ENCODE peak calls at places on chromosomes 3 and 15, in ten cellular contexts. One of them, this sample, is unnamed.

GRCh38 chr3:107212709-107213664 is 164.3 kb upstream of the CCDC54 start:
- DNase-seq in NCI-H1105 treated with DMSO at 0.1 percent for 48 hours: no peak
- DNase-seq in COLO829: no peak
- DNase-seq in aorta: no peak
- DNase-seq in left colon: no peak
- DNase-seq in uterus: no peak
- DNase-seq in SHP77: no peak
- DNase-seq in retina: no peak
- DNase-seq in T-helper 1 cell: no peak
- DNase-seq in stomach: no peak
- DNase-seq in this sample: no peak

GRCh38 chr3:37179144-37179967 is 5.0 kb upstream of the LRRFIP2 start:
- DNase-seq in aorta: no peak
- DNase-seq in uterus: no peak
- DNase-seq in left colon: no peak
- DNase-seq in SHP77: no peak
- DNase-seq in COLO829: no peak
- DNase-seq in NCI-H1105 treated with DMSO at 0.1 percent for 48 hours: no peak
- DNase-seq in T-helper 1 cell: no peak
- DNase-seq in stomach: no peak
- DNase-seq in retina: no peak
- DNase-seq in this sample: no peak

GRCh38 chr15:31365032-31365654 is 38.5 kb downstream of the KLF13 start:
- DNase-seq in left colon: no peak
- DNase-seq in stomach: no peak
- DNase-seq in retina: no peak
- DNase-seq in NCI-H1105 treated with DMSO at 0.1 percent for 48 hours: no peak
- DNase-seq in T-helper 1 cell: no peak
- DNase-seq in uterus: no peak
- DNase-seq in SHP77: no peak
- DNase-seq in COLO829: no peak
- DNase-seq in aorta: no peak
- DNase-seq in this sample: no peak

GRCh38 chr15:98277602-98278001 is 317.1 kb downstream of the ARRDC4 start:
- DNase-seq in T-helper 1 cell: no peak
- DNase-seq in SHP77: no peak
- DNase-seq in NCI-H1105 treated with DMSO at 0.1 percent for 48 hours: no peak
- DNase-seq in stomach: no peak
- DNase-seq in retina: no peak
- DNase-seq in COLO829: no peak
- DNase-seq in uterus: no peak
- DNase-seq in aorta: no peak
- DNase-seq in left colon: no peak
- DNase-seq in this sample: no peak

GRCh38 chr3:189278211-189278610 is 106.4 kb downstream of the TPRG1 start:
- DNase-seq in T-helper 1 cell: no peak
- DNase-seq in SHP77: no peak
- DNase-seq in stomach: no peak
- DNase-seq in retina: no peak
- DNase-seq in uterus: no peak
- DNase-seq in aorta: no peak
- DNase-seq in NCI-H1105 treated with DMSO at 0.1 percent for 48 hours: no peak
- DNase-seq in left colon: no peak
- DNase-seq in COLO829: no peak
- DNase-seq in this sample: no peak

GRCh38 chr15:57375827-57376694 is at the start of gene CGNL1:
- DNase-seq in NCI-H1105 treated with DMSO at 0.1 percent for 48 hours: no peak
- DNase-seq in left colon: peak; percentile 30
- DNase-seq in aorta: peak; percentile 85
- DNase-seq in SHP77: peak; percentile 25
- DNase-seq in retina: peak; percentile 59
- DNase-seq in uterus: peak; percentile 40
- DNase-seq in COLO829: no peak
- DNase-seq in T-helper 1 cell: no peak
- DNase-seq in stomach: peak; percentile 71
- DNase-seq in this sample: no peak

GRCh38 chr3:126964950-126965349 is 18.0 kb upstream of the PLXNA1 start:
- DNase-seq in T-helper 1 cell: no peak
- DNase-seq in COLO829: no peak
- DNase-seq in left colon: no peak
- DNase-seq in aorta: peak; percentile 63
- DNase-seq in retina: no peak
- DNase-seq in uterus: no peak
- DNase-seq in NCI-H1105 treated with DMSO at 0.1 percent for 48 hours: no peak
- DNase-seq in SHP77: no peak
- DNase-seq in stomach: no peak
- DNase-seq in this sample: no peak

GRCh38 chr3:72950801-72951200 is 45.8 kb upstream of the PPP4R2 start:
- DNase-seq in SHP77: no peak
- DNase-seq in retina: no peak
- DNase-seq in uterus: no peak
- DNase-seq in NCI-H1105 treated with DMSO at 0.1 percent for 48 hours: no peak
- DNase-seq in aorta: no peak
- DNase-seq in T-helper 1 cell: no peak
- DNase-seq in stomach: no peak
- DNase-seq in COLO829: peak; percentile 82
- DNase-seq in left colon: no peak
- DNase-seq in this sample: no peak

GRCh38 chr15:78638658-78639314 is 2.2 kb downstream of the CHRNB4 start:
- DNase-seq in COLO829: peak; percentile 35
- DNase-seq in NCI-H1105 treated with DMSO at 0.1 percent for 48 hours: peak; percentile 53
- DNase-seq in aorta: no peak
- DNase-seq in retina: peak; percentile 85
- DNase-seq in left colon: no peak
- DNase-seq in stomach: peak; percentile 46
- DNase-seq in uterus: no peak
- DNase-seq in T-helper 1 cell: peak; percentile 31
- DNase-seq in SHP77: peak; percentile 74
- DNase-seq in this sample: peak; percentile 66

GRCh38 chr3:64909757-64910475 is 222.1 kb upstream of the ADAMTS9 start:
- DNase-seq in left colon: no peak
- DNase-seq in SHP77: no peak
- DNase-seq in stomach: no peak
- DNase-seq in aorta: no peak
- DNase-seq in NCI-H1105 treated with DMSO at 0.1 percent for 48 hours: no peak
- DNase-seq in uterus: no peak
- DNase-seq in COLO829: no peak
- DNase-seq in retina: no peak
- DNase-seq in T-helper 1 cell: no peak
- DNase-seq in this sample: no peak

GRCh38 chr3:123605789-123606234 is 21.0 kb upstream of the HACD2 start:
- DNase-seq in uterus: no peak
- DNase-seq in left colon: no peak
- DNase-seq in SHP77: no peak
- DNase-seq in T-helper 1 cell: no peak
- DNase-seq in NCI-H1105 treated with DMSO at 0.1 percent for 48 hours: no peak
- DNase-seq in retina: no peak
- DNase-seq in COLO829: peak; percentile 62
- DNase-seq in aorta: no peak
- DNase-seq in stomach: no peak
- DNase-seq in this sample: no peak

GRCh38 chr15:42401544-42402478 is 42.5 kb downstream of the CAPN3 start:
- DNase-seq in stomach: no peak
- DNase-seq in SHP77: no peak
- DNase-seq in COLO829: no peak
- DNase-seq in retina: no peak
- DNase-seq in uterus: no peak
- DNase-seq in aorta: no peak
- DNase-seq in T-helper 1 cell: no peak
- DNase-seq in left colon: no peak
- DNase-seq in NCI-H1105 treated with DMSO at 0.1 percent for 48 hours: no peak
- DNase-seq in this sample: no peak

GRCh38 chr3:11140054-11140712 is 14.1 kb upstream of the HRH1 start:
- DNase-seq in stomach: peak; percentile 27
- DNase-seq in retina: no peak
- DNase-seq in aorta: no peak
- DNase-seq in SHP77: peak; percentile 80
- DNase-seq in T-helper 1 cell: no peak
- DNase-seq in NCI-H1105 treated with DMSO at 0.1 percent for 48 hours: peak; percentile 59
- DNase-seq in COLO829: no peak
- DNase-seq in left colon: peak; percentile 73
- DNase-seq in uterus: no peak
- DNase-seq in this sample: no peak

GRCh38 chr15:70245932-70246622 is 148.4 kb upstream of the TLE3 start:
- DNase-seq in COLO829: peak; percentile 38
- DNase-seq in T-helper 1 cell: no peak
- DNase-seq in uterus: no peak
- DNase-seq in retina: no peak
- DNase-seq in aorta: peak; percentile 77
- DNase-seq in NCI-H1105 treated with DMSO at 0.1 percent for 48 hours: no peak
- DNase-seq in stomach: peak; percentile 42
- DNase-seq in left colon: no peak
- DNase-seq in SHP77: no peak
- DNase-seq in this sample: peak; percentile 61

GRCh38 chr15:89506026-89506686 is 9.8 kb upstream of the RHCG start:
- DNase-seq in COLO829: no peak
- DNase-seq in NCI-H1105 treated with DMSO at 0.1 percent for 48 hours: no peak
- DNase-seq in retina: no peak
- DNase-seq in SHP77: no peak
- DNase-seq in left colon: no peak
- DNase-seq in stomach: no peak
- DNase-seq in uterus: no peak
- DNase-seq in T-helper 1 cell: no peak
- DNase-seq in aorta: no peak
- DNase-seq in this sample: no peak

GRCh38 chr3:178236555-178237277 is 299.5 kb upstream of the KCNMB2 start:
- DNase-seq in SHP77: no peak
- DNase-seq in T-helper 1 cell: no peak
- DNase-seq in retina: no peak
- DNase-seq in NCI-H1105 treated with DMSO at 0.1 percent for 48 hours: no peak
- DNase-seq in aorta: no peak
- DNase-seq in left colon: no peak
- DNase-seq in uterus: no peak
- DNase-seq in COLO829: no peak
- DNase-seq in stomach: no peak
- DNase-seq in this sample: no peak

GRCh38 chr3:167394003-167394402 is 13.9 kb upstream of the ZBBX start:
- DNase-seq in stomach: no peak
- DNase-seq in uterus: no peak
- DNase-seq in NCI-H1105 treated with DMSO at 0.1 percent for 48 hours: no peak
- DNase-seq in aorta: no peak
- DNase-seq in COLO829: no peak
- DNase-seq in SHP77: no peak
- DNase-seq in retina: no peak
- DNase-seq in T-helper 1 cell: no peak
- DNase-seq in left colon: no peak
- DNase-seq in this sample: no peak

GRCh38 chr3:42056840-42057239 is 34.3 kb upstream of the TRAK1 start:
- DNase-seq in T-helper 1 cell: no peak
- DNase-seq in stomach: no peak
- DNase-seq in NCI-H1105 treated with DMSO at 0.1 percent for 48 hours: no peak
- DNase-seq in SHP77: peak; percentile 56
- DNase-seq in retina: no peak
- DNase-seq in aorta: no peak
- DNase-seq in COLO829: no peak
- DNase-seq in uterus: no peak
- DNase-seq in left colon: no peak
- DNase-seq in this sample: no peak

GRCh38 chr15:88858934-88859333 is 36.4 kb downstream of the HAPLN3 start:
- DNase-seq in left colon: no peak
- DNase-seq in aorta: no peak
- DNase-seq in T-helper 1 cell: no peak
- DNase-seq in NCI-H1105 treated with DMSO at 0.1 percent for 48 hours: no peak
- DNase-seq in SHP77: no peak
- DNase-seq in COLO829: no peak
- DNase-seq in uterus: no peak
- DNase-seq in stomach: no peak
- DNase-seq in retina: no peak
- DNase-seq in this sample: no peak

GRCh38 chr3:170598091-170598502 is 12.2 kb upstream of the SLC7A14 start:
- DNase-seq in SHP77: no peak
- DNase-seq in T-helper 1 cell: no peak
- DNase-seq in aorta: no peak
- DNase-seq in uterus: no peak
- DNase-seq in left colon: no peak
- DNase-seq in retina: no peak
- DNase-seq in COLO829: no peak
- DNase-seq in stomach: no peak
- DNase-seq in NCI-H1105 treated with DMSO at 0.1 percent for 48 hours: no peak
- DNase-seq in this sample: no peak

GRCh38 chr15:74307827-74308642 is 59.4 kb downstream of the CYP11A1 start:
- DNase-seq in SHP77: peak; percentile 74
- DNase-seq in uterus: peak; percentile 61
- DNase-seq in retina: peak; percentile 85
- DNase-seq in NCI-H1105 treated with DMSO at 0.1 percent for 48 hours: peak; percentile 58
- DNase-seq in T-helper 1 cell: peak; percentile 8
- DNase-seq in left colon: no peak
- DNase-seq in stomach: peak; percentile 59
- DNase-seq in COLO829: peak; percentile 48
- DNase-seq in aorta: no peak
- DNase-seq in this sample: no peak